ENCODE peak calls at places on chromosomes 5 and 9, in six cellular contexts. A, J, R, M, C and S are unnamed samples.

GRCh38 chr5:14447958-14448881 is 133.4 kb upstream of the OTULINL start:
- DNase-seq in A (peak; percentile 16), J (no peak), R (peak; percentile 43), M (no peak), C (no peak), S (no peak)

GRCh38 chr5:160071521-160072299 is 47.5 kb downstream of the PWWP2A start:
- DNase-seq in C (no peak), M (no peak), A (peak; percentile 14), R (peak; percentile 16), J (no peak), S (no peak)

GRCh38 chr5:127723571-127723970 is 20.4 kb downstream of the CCDC192 start:
- DNase-seq in M (no peak), R (no peak), J (no peak), A (peak; percentile 26), C (no peak), S (no peak)

GRCh38 chr5:5014836-5015235 is 125.3 kb upstream of the ADAMTS16 start:
- DNase-seq in R (no peak), A (no peak), C (no peak), M (no peak), J (no peak), S (no peak)

GRCh38 chr9:123948290-123948689 is 18.4 kb upstream of the DENND1A start:
- DNase-seq in M (no peak), A (no peak), J (no peak), C (no peak), R (no peak), S (no peak)

GRCh38 chr9:94632736-94633135 is 6.6 kb downstream of the FBP1 start:
- DNase-seq in J (no peak), A (no peak), C (no peak), M (no peak), R (no peak), S (no peak)

GRCh38 chr9:101455656-101456235 is 20.2 kb upstream of the ALDOB start:
- DNase-seq in C (no peak), A (no peak), M (no peak), J (no peak), R (no peak), S (no peak)

GRCh38 chr5:5364932-5365331 is 57.5 kb upstream of the ICE1 start:
- DNase-seq in J (no peak), M (no peak), R (no peak), C (no peak), A (no peak), S (no peak)

GRCh38 chr5:104635216-104635615 is 1072.6 kb upstream of the NUDT12 start:
- DNase-seq in C (no peak), M (no peak), J (no peak), R (no peak), A (no peak), S (no peak)

GRCh38 chr5:56350595-56351170 is 117.6 kb upstream of the ANKRD55 start:
- DNase-seq in J (no peak), A (peak; percentile 55), M (peak; percentile 88), C (no peak), R (peak; percentile 74), S (no peak)

GRCh38 chr9:20462410-20462809 is 159.9 kb downstream of the MLLT3 start:
- DNase-seq in A (no peak), C (no peak), R (no peak), J (no peak), M (no peak), S (no peak)

GRCh38 chr5:135386886-135387628 is 12.0 kb downstream of the MACROH2A1 start:
- DNase-seq in J (no peak), C (peak; percentile 59), A (peak; percentile 68), M (no peak), R (peak; percentile 53), S (no peak)

DNA sequence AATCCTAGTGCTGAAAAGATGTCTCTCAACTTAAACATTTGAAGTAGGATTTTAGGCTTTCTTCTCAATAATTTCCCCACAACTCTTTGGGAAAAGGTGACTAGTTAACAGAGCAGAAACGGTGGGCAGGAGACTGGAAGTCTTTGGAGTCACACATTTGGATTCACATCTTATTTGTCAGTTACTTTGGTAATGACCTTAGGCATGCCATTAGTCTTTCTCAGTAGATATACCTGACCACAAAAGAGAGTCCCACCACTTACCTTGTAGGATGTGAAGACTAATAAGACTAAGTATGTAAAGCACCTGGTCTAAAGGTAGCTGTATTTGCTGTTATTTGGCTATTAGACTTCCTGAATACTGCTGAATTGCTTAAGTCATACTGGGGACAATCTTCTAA is 35.4 kb downstream of the DAP start:
- DNase-seq in A (no peak), C (no peak), M (no peak), J (no peak), R (no peak), S (no peak)
- H3K27ac ChIP-seq in A (peak overlapping the region; percentile 99), C (peak overlapping the region; percentile 94), M (peak overlapping the region; percentile 33), J (no peak overlapping the region), R (peak overlapping the region; percentile 72), S (no peak overlapping the region)

DNA sequence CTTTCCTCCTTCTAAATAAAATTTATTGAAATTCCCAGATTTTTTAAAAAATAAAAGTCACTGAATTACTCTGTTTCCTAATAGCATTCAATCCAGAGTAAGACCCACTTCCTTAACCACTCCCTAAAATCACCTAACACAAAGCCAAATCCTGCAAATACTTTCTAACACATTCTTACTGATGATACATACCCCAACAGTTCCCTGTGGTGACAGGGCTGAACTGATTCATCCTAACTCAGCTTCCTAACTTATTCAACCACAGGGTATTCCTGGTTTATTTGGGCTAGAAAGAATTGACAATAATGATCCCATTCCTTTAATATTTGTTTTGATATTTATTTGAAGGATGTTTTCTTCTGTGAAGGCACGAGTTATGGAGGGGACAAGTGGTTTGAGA is 40.7 kb upstream of the ZNF300 start:
- DNase-seq in J (no peak), R (no peak), M (no peak), C (no peak), A (no peak), S (no peak)
- H3K4me3 ChIP-seq in J (no peak overlapping the region), R (peak overlapping the region; percentile 73), M (peak overlapping the region; percentile 83), C (peak overlapping the region; percentile 50), A (no peak overlapping the region), S (no peak overlapping the region)

GRCh38 chr9:127789179-127789578 is 3.3 kb downstream of the CDK9 start:
- DNase-seq in J (no peak), R (no peak), A (no peak), C (no peak), M (no peak), S (no peak)
- H3K36me3 ChIP-seq in J (peaks cover 43% of the 10 kb centered on the region), R (peaks cover 68% of the 10 kb centered on the region), A (peaks cover 15% of the 10 kb centered on the region), C (peaks cover 69% of the 10 kb centered on the region), M (peaks cover 7% of the 10 kb centered on the region), S (peaks cover 56% of the 10 kb centered on the region)

GRCh38 chr5:173318881-173319609 is 9.2 kb downstream of the STC2 start:
- DNase-seq in J (no peak), A (no peak), M (no peak), R (no peak), C (no peak), S (no peak)

GRCh38 chr5:173318338-173318737 is 9.9 kb downstream of the STC2 start:
- DNase-seq in M (no peak), C (no peak), A (no peak), J (no peak), R (no peak), S (no peak)

GRCh38 chr5:173320259-173320658 is 8.0 kb downstream of the STC2 start:
- DNase-seq in J (no peak), M (peak; percentile 75), A (peak; percentile 64), R (peak; percentile 64), C (no peak), S (no peak)

GRCh38 chr5:173317852-173318251 is 10.4 kb downstream of the STC2 start:
- DNase-seq in M (no peak), R (no peak), A (no peak), C (no peak), J (no peak), S (no peak)

DNA sequence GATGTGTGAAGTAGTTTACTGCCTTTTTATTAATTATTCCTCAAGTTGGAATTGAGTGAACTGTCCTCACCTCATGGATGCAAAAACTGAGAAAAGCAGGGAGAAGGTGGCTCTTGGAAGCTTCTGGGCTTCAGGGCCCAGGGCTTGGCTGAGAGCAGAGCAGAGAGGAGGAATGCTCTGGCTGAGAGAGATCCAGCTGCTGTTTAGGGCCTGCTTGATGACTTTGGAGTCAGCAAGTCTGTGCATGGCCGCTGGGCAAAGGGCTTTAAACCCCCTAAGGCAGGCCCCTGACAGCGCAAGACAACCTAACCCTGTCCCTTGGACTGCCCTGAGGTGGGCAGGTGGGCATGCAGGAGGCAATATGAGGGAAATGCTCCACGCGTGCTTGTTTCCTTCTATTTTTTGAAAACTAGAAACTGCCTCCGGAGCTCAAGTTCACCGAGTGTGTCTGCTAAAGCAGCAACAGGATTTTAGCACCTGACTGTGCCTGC is 8.6 kb downstream of the STC2 start:
- DNase-seq in R (no peak), A (no peak), C (no peak), M (no peak), J (no peak), S (no peak)
- H3K27ac ChIP-seq in R (peak overlapping the region; percentile 71), A (peak overlapping the region; percentile 30), C (peak overlapping the region; percentile 57), M (no peak overlapping the region), J (no peak overlapping the region), S (no peak overlapping the region)

DNA sequence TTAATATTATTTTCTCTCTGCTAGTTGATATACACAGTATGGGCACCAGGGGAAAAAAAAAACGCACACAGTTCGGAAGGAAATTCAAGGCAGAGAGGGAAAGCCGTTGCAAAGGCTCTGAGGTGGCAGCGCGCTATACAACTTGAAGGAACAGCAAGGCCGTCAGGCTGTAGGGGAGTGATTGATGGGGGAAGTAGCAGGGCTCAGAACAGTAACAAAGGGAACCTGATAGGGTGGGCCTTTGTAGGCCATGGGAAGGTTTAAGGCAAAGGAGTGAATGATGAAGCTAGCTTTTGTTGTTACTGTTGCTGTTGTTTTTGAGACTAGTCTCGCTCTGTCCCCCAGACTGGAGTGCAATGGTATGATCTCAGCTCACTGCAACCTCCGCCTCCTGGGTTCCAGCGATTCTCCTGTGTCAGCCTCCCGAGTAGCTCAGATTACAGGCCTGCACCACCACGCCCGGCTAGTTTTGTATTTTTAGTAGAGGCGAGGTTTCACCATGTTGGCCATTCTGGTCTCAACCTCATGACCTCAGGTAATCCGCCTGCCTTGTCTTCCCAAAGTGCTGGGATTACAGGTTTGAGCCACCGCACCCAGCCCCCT is 27.0 kb downstream of the AQP7 start:
- DNase-seq in A (no peak), M (peak; percentile 35), C (no peak), J (no peak), R (no peak), S (no peak)
- H3K4me3 ChIP-seq in A (no peak overlapping the region), M (peak overlapping the region; percentile 22), C (peak overlapping the region; percentile 24), J (no peak overlapping the region), R (peak overlapping the region; percentile 25), S (no peak overlapping the region)

GRCh38 chr5:179892255-179892654 is 15.4 kb downstream of the TBC1D9B start:
- DNase-seq in J (no peak), R (no peak), M (no peak), A (no peak), C (no peak), S (no peak)
- H3K36me3 ChIP-seq in J (peaks cover 29% of the 10 kb centered on the region), R (peaks cover 98% of the 10 kb centered on the region), M (peaks cover 3% of the 10 kb centered on the region), A (peaks cover 31% of the 10 kb centered on the region), C (peaks cover 100% of the 10 kb centered on the region), S (peaks cover 55% of the 10 kb centered on the region)